ENCODE peak calls at places on chromosomes 5 and 9, in six cellular contexts. X is GM12892, Q is HepG2, A is K562, I is GM12878, S is H1. C is an unnamed sample.

GRCh38 chr9:132014218-132014800 is 65.4 kb downstream of the MED27 start:
- DNase-seq in X (no peak), Q (no peak), A (no peak), I (no peak), S (no peak), C (no peak)

GRCh38 chr5:118968406-118968911 is 19.9 kb downstream of the DTWD2 start:
- DNase-seq in X (no peak), Q (peak; percentile 15), A (no peak), I (no peak), S (no peak), C (no peak)

GRCh38 chr5:61637566-61637965 is 305.5 kb downstream of the ZSWIM6 start:
- DNase-seq in X (no peak), Q (no peak), A (no peak), I (no peak), S (no peak), C (no peak)

GRCh38 chr5:132090107-132090506 is 16.5 kb downstream of the CSF2 start:
- DNase-seq in X (no peak), Q (no peak), A (no peak), I (no peak), S (no peak), C (no peak)

GRCh38 chr5:76269259-76269958 is 133.7 kb upstream of the IQGAP2 start:
- DNase-seq in X (no peak), Q (no peak), A (no peak), I (no peak), S (no peak), C (no peak)

GRCh38 chr5:119022017-119022745 is 33.8 kb upstream of the DTWD2 start:
- DNase-seq in X (no peak), Q (no peak), A (no peak), I (no peak), S (no peak), C (no peak)

GRCh38 chr5:103620851-103621547 is 58.4 kb upstream of the NUDT12 start:
- DNase-seq in X (no peak), Q (no peak), A (no peak), I (no peak), S (no peak), C (no peak)

GRCh38 chr9:94839398-94839797 is 112.9 kb downstream of the AOPEP start:
- DNase-seq in X (no peak), Q (no peak), A (no peak), I (no peak), S (no peak), C (no peak)

GRCh38 chr5:124655943-124656459 is 90.4 kb downstream of the ZNF608 start:
- DNase-seq in X (no peak), Q (peak; percentile 97), A (peak; percentile 73), I (no peak), S (no peak), C (no peak)

GRCh38 chr5:60779431-60779830 is 64.6 kb downstream of the ELOVL7 start:
- DNase-seq in X (no peak), Q (no peak), A (no peak), I (no peak), S (peak; percentile 60), C (no peak)

GRCh38 chr9:36787709-36788108 is 215.0 kb downstream of the MELK start:
- DNase-seq in X (no peak), Q (no peak), A (no peak), I (no peak), S (no peak), C (no peak)

GRCh38 chr5:77957931-77958476 is 181.9 kb upstream of the TBCA start:
- DNase-seq in X (no peak), Q (no peak), A (no peak), I (no peak), S (peak; percentile 71), C (peak; percentile 28)

GRCh38 chr5:73363911-73364730 is 84.5 kb downstream of the FOXD1 start:
- DNase-seq in X (no peak), Q (no peak), A (no peak), I (no peak), S (no peak), C (no peak)

GRCh38 chr5:160173-160510 is 31.2 kb upstream of the LRRC14B start:
- DNase-seq in X (no peak), Q (no peak), A (no peak), I (no peak), S (no peak), C (no peak)

GRCh38 chr9:120860083-120860482 is 16.9 kb downstream of the PHF19 start:
- DNase-seq in X (no peak), Q (no peak), A (no peak), I (no peak), S (no peak), C (no peak)

GRCh38 chr5:135487839-135488514 is 35.8 kb upstream of the TIFAB start:
- DNase-seq in X (no peak), Q (no peak), A (no peak), I (no peak), S (no peak), C (no peak)
- TF ChIP-seq TAF1 in X (no peak), Q (no peak), A (no peak), I (no peak), S (no peak), C (no peak)

DNA sequence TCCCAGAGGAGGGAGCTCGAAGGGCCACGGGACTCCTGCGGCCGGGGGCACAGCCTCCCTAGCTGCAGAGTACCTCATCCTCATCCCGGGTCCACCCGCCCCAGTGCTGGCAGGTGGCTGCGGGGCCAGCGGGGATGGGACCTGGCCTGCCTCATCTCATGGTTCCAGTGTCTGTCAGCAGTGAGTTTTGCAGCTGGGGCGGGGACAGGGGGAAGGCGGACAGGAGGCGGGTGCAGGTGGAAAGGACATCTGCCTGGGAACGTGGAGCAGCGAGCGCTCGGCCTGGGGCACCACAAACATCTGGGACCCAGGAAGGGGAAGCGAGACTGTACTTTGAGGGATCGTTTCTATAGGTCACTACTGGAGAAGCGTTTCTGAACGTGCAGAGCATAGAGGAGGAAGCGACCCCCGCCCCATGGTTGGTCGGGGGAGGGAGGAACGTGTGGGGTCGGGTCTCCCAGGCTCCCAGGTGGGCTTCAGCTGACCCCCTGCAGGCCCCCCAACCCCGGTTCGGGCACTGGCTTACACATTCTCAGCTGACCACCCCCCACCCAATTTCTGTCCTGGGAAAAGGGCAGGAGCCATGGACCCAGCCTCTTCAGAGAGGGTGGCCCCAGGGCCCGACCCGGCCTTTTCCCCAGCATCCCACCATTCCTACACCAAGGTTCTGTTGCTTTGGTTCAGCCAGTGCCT is 56.5 kb upstream of the NOTCH1 start:
- DNase-seq in X (no peak), Q (no peak), A (no peak), I (no peak), S (no peak), C (no peak)
- TF ChIP-seq POLR2A in X (no peak), Q (no peak), A (no peak), I (no peak), S (no peak), C (no peak)

DNA sequence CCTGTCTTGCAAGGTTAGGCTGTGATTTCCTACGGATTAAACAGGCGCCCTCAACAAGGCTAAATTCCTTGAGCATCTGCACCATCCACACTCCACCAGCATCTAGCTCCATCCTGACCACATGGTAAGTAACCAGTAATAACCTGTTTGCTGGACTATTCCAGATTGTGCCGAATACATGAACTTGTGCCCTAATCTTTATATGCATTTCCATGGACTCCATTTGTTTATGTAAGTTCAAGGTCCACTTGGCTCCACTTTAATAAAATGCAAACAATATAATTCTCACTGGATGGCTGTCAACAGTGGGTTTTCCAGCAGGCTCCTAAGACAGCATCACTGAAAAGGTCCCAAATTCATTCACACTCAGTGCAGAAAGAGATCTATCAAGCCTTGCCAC is 88.8 kb downstream of the GLIS3 start:
- DNase-seq in X (no peak), Q (no peak), A (no peak), I (no peak), S (no peak), C (no peak)
- TF ChIP-seq TAF1 in X (no peak), Q (no peak), A (no peak), I (no peak), S (no peak), C (no peak)

DNA sequence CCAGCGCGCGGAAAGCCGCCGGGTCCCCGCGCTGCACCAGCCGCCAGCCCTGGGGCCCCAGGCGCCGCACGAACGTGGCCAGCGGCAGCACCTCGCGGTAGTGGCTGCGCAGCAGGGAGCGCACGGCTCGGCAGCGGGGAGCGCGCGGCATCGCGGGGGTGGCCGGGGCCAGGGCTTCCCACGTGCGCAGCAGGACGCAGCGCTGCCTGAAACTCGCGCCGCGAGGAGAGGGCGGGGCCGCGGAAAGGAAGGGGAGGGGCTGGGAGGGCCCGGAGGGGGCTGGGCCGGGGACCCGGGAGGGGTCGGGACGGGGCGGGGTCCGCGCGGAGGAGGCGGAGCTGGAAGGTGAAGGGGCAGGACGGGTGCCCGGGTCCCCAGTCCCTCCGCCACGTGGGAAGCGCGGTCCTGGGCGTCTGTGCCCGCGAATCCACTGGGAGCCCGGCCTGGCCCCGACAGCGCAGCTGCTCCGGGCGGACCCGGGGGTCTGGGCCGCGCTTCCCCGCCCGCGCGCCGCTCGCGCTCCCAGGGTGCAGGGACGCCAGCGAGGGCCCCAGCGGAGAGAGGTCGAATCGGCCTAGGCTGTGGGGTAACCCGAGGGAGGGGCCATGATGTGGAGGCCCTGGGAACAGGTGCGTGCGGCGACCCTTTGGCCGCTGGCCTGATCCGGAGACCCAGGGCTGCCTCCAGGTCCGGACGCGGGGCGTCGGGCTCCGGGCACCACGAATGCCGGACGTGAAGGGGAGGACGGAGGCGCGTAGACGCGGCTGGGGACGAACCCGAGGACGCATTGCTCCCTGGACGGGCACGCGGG is at the start of gene TERT:
- DNase-seq in X (no peak), Q (no peak), A (peak; percentile 89), I (no peak), S (peak; percentile 93), C (no peak)
- TF ChIP-seq POLR2A in X (no peak), Q (peak; percentile 41), A (no peak), I (no peak), S (no peak), C (no peak)

GRCh38 chr9:134643306-134643705 is 1.7 kb downstream of the COL5A1 start:
- DNase-seq in X (no peak), Q (no peak), A (no peak), I (no peak), S (no peak), C (no peak)
- TF ChIP-seq TAF1 in X (no peak), Q (no peak), A (no peak), I (no peak), S (no peak), C (no peak)

DNA sequence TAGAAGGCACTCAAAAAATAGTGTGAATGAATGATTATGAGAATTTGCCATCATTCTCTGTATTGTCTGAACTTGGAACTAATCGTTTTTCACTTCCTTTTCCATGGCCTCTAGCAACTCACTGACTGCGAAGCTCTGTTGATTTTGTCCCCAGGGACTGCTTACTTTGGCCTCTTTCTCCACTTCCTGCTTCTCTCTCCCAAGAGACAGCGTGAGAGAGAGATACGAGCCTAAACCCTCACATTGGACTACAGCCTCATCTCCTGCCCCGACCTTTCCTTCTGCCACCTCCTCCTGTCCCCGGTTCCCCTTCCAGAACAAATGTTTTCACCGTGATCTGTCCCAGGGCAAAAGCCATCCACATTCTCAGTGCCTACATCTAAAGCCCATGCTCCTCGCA is 300.8 kb upstream of the PANK3 start:
- DNase-seq in X (no peak), Q (no peak), A (no peak), I (peak; percentile 83), S (no peak), C (peak; percentile 33)
- TF ChIP-seq POLR2A in X (no peak), Q (no peak), A (no peak), I (no peak), S (no peak), C (no peak)

GRCh38 chr9:103999375-104000062 is 94.6 kb upstream of the SMC2 start:
- DNase-seq in X (no peak), Q (no peak), A (no peak), I (no peak), S (no peak), C (no peak)
- TF ChIP-seq TAF1 in X (no peak), Q (no peak), A (no peak), I (no peak), S (no peak), C (no peak)